ENCODE peak calls at places on chromosomes 7 and 10, in six cellular contexts. F is brain microvascular endothelial cell, Y is neural progenitor cell, D is AG10803, X is psoas muscle, R is tibial nerve. V is an unnamed sample.

GRCh38 chr10:133011883-133012282 is 69.5 kb upstream of the CFAP46 start:
- DNase-seq in R (no peak), X (no peak), D (no peak), F (no peak), Y (no peak), V (no peak)

GRCh38 chr10:116287906-116288501 is 15.0 kb upstream of the GFRA1 start:
- DNase-seq in D (peak), F (peak), R (peak), Y (peak), X (no peak), V (peak)

GRCh38 chr7:87057210-87057609 is 2.2 kb downstream of the ELAPOR2 start:
- DNase-seq in D (no peak), R (no peak), X (no peak), F (no peak), Y (no peak), V (no peak)

GRCh38 chr10:6383099-6383812 is 180.5 kb downstream of the PFKFB3 start:
- DNase-seq in D (peak), X (no peak), R (no peak), F (peak), Y (no peak), V (peak)

GRCh38 chr10:106919798-106920382 is 244.6 kb downstream of the SORCS1 start:
- DNase-seq in R (no peak), D (no peak), X (no peak), Y (no peak), F (no peak), V (no peak)

GRCh38 chr7:117480978-117481377 is 1.2 kb downstream of the CFTR start:
- DNase-seq in Y (peak), X (no peak), D (no peak), R (no peak), F (no peak), V (no peak)

GRCh38 chr7:102106625-102107024 is 180.0 kb upstream of the SH2B2 start:
- DNase-seq in R (no peak), D (no peak), F (no peak), Y (no peak), X (no peak), V (no peak)

GRCh38 chr7:70044064-70044463 is 445.8 kb downstream of the AUTS2 start:
- DNase-seq in F (no peak), D (no peak), Y (no peak), R (no peak), X (no peak), V (no peak)

GRCh38 chr10:102501201-102502028 is 1.1 kb downstream of the ACTR1A start:
- DNase-seq in R (no peak), D (no peak), X (no peak), F (no peak), Y (peak), V (peak)

GRCh38 chr10:117541909-117542705 is 439 bp upstream of the EMX2 start:
- DNase-seq in X (peak), F (peak), R (no peak), Y (peak), D (peak), V (peak)

GRCh38 chr7:92813390-92814024 is 22.9 kb downstream of the CDK6 start:
- DNase-seq in R (no peak), D (peak), F (no peak), Y (no peak), X (no peak), V (peak)
- H3K4me3 ChIP-seq in R (no peak), D (no peak), F (no peak), Y (no peak), X (no peak), V (no peak)

DNA sequence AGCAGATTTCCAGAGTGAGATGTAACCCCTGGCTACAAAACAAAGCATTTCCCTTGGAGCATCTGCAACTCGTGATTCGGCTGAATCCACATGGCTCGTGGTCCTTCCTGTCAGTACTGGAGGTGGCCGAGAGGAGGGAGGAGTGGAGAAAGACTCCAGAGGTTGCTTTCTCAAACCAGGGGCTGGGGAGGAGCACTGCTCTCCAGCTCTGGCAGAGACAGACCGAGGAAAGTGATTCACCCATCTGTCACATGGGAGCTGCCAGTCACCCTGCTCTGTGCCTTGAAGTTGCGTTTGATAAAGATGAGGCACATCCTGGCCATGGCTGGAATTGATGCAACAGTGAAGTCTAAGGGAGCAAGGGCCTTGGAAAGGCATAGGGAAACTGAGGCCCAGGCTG is 72.8 kb downstream of the COL13A1 start:
- DNase-seq in X (no peak), R (no peak), D (peak), Y (no peak), F (peak), V (peak)
- TF ChIP-seq CTCF in X (no peak), R (no peak), D (peak), Y (no peak), F (peak), V (no peak)

GRCh38 chr7:159105845-159106614 is 38.6 kb downstream of the VIPR2 start:
- DNase-seq in Y (peak), R (no peak), D (no peak), X (peak), F (no peak), V (no peak)

GRCh38 chr7:159102681-159103381 is 41.8 kb downstream of the VIPR2 start:
- DNase-seq in Y (no peak), X (peak), R (no peak), F (no peak), D (no peak), V (no peak)

GRCh38 chr7:159104188-159105030 is 40.3 kb downstream of the VIPR2 start:
- DNase-seq in D (no peak), Y (no peak), F (no peak), X (peak), R (no peak), V (no peak)

GRCh38 chr7:159105066-159105780 is 39.4 kb downstream of the VIPR2 start:
- DNase-seq in D (no peak), X (peak), Y (no peak), F (no peak), R (no peak), V (no peak)

GRCh38 chr7:159103382-159104187 is 41.1 kb downstream of the VIPR2 start:
- DNase-seq in Y (no peak), X (peak), D (no peak), R (no peak), F (no peak), V (no peak)
- H3K4me3 ChIP-seq in Y (no peak), X (no peak), D (no peak), R (no peak), F (no peak), V (no peak)

GRCh38 chr10:17409170-17409733 is 45.1 kb downstream of the ST8SIA6 start:
- DNase-seq in F (no peak), Y (no peak), D (peak), X (no peak), R (no peak), V (peak)
- TF ChIP-seq CTCF in F (peak), Y (peak), D (peak), X (no peak), R (peak), V (peak)

GRCh38 chr7:15471387-15471786 is 90.4 kb downstream of the AGMO start:
- DNase-seq in F (no peak), D (no peak), Y (no peak), R (no peak), X (no peak), V (no peak)
- H3K4me3 ChIP-seq in F (no peak), D (no peak), Y (no peak), R (no peak), X (no peak), V (no peak)

GRCh38 chr10:44714451-44714850 is 196.7 kb upstream of the TMEM72 start:
- DNase-seq in R (no peak), F (no peak), X (no peak), D (no peak), Y (no peak), V (peak)
- TF ChIP-seq CTCF in R (no peak), F (no peak), X (no peak), D (no peak), Y (no peak), V (no peak)

DNA sequence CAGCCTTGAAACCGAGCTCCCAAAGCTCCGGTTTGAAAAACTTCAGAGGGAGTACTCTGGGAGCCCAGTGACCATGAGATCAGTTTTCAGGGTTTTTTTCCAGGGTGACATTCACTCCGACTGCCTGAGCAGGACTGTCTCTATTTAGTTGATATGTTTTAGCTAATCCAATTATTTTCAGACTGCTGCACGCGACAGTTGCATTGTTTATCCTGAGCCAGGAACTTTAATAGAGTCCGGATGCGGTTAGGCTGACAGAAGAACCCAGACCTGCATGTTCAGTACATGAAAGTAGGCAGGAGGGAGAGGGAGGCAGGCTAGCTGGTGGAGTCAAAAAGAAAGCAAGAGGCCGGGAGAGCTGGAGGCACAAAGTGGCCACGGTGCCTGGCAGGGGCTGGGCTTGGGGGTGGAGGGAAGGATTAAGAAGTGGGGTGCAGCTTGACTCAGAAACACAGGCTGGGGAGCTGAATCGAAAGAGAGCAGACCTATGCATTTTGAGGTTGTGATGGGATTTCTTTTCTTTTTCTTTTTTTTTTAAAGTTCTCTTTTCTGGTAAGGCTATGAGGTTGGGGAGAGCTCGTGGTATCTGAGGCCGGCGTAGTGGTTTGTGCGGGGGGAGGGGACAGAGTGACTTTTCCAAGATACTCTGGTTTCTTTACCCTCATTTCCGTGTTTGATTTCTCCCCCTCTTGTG is 5.7 kb downstream of the GATA3 start:
- DNase-seq in R (no peak), Y (peak), X (no peak), F (no peak), D (peak), V (peak)
- H3K4me3 ChIP-seq in R (no peak), Y (peak), X (peak), F (no peak), D (peak), V (no peak)

GRCh38 chr7:20407585-20408466 is 77.1 kb downstream of the ITGB8 start:
- DNase-seq in R (peak), Y (peak), F (peak), D (peak), X (no peak), V (peak)

GRCh38 chr7:20412023-20412422 is 81.3 kb downstream of the ITGB8 start:
- DNase-seq in D (no peak), F (no peak), Y (no peak), X (no peak), R (no peak), V (no peak)

GRCh38 chr7:20404371-20404770 is 73.7 kb downstream of the ITGB8 start:
- DNase-seq in Y (peak), R (no peak), X (no peak), F (no peak), D (no peak), V (no peak)

GRCh38 chr7:20409961-20410360 is 79.3 kb downstream of the ITGB8 start:
- DNase-seq in D (no peak), F (no peak), X (no peak), R (no peak), Y (no peak), V (no peak)

GRCh38 chr7:20408467-20408826 is 77.7 kb downstream of the ITGB8 start:
- DNase-seq in R (no peak), Y (no peak), D (peak), F (no peak), X (no peak), V (no peak)
- TF ChIP-seq CTCF in R (no peak), Y (no peak), D (no peak), F (no peak), X (no peak), V (no peak)

DNA sequence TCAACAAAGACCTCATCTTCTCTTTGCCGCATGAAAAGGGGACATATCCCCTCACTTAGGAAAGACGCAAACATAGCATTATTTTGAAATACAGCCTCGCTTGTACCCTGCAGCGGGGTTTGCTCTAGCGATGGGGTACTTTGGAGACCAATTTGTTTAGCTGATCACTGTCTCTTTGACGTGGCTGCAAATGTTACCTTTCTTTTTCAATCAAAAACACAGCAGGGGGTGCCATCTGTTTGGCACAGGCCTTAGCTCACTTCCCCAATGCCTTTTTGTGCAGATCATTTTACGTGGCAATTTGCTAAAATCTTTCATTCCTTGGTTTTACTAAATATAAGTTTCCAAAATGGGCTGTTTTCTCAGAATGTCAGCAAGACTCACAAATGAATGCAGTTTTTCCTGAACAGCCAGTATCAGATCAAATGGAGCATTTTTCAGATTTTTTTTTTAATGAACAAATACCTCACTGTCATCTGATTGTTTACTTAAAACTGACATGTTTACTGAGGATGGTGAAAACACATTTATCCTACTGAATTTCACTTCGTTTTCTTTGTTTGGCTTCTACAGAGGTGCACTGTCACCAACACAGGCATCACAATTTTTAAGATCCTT is 206.2 kb downstream of the SKAP2 start:
- DNase-seq in R (no peak), X (no peak), Y (peak), F (no peak), D (no peak), V (no peak)
- H3K4me3 ChIP-seq in R (no peak), X (no peak), Y (peak), F (no peak), D (no peak), V (no peak)

DNA sequence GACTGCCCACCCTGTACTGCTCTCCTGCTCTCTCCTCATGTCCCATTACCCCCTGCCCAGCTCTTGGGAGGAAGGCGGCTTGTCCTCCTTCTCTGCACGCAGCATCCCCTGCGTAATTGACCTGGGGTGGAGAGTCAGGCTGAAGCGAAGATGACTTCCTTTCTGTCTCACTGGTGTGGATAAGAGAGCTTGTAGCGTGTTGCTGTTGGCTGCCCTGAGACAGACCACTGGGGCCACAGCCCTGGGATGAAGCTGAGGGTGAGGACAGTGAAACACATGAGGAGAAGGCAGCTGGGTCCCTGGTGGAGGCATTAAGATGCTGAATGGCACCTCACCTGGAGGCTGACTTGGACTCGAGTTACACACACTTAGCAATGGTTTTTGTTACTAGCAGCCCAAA is 310.3 kb upstream of the ZNF32 start:
- DNase-seq in X (no peak), D (no peak), F (no peak), Y (no peak), R (no peak), V (no peak)
- TF ChIP-seq CTCF in X (no peak), D (no peak), F (no peak), Y (no peak), R (no peak), V (no peak)

V was measured in astrocyte of the spinal cord.